ENCODE peak calls at places on chromosomes 12 and 14, in nine cellular contexts. O is PC-3; I is neuronal stem cell; F is cardiac muscle cell; S is mesendoderm; R is IMR-90; B is CD8-positive, alpha-beta memory T cell; M is ascending aorta; V is psoas muscle. H is an unnamed sample.
A peak's percentile ranks its signal among the peaks of the same experiment; 100 is the strongest.

GRCh38 chr12:18583655-18584054 is 154.2 kb downstream of the PLCZ1 start:
- DNase-seq in V (no peak), R (no peak), M (no peak), O (no peak), F (peak; percentile 6), I (no peak), B (no peak), S (peak; percentile 11), H (peak; percentile 7)

GRCh38 chr14:51002406-51002984 is 58.2 kb upstream of the PYGL start:
- DNase-seq in F (no peak), M (no peak), I (no peak), S (no peak), B (no peak), O (no peak), V (no peak), R (no peak), H (no peak)

GRCh38 chr14:81453166-81453766 is 53.1 kb upstream of the STON2 start:
- DNase-seq in B (peak; percentile 36), F (peak; percentile 48), R (peak; percentile 43), O (peak; percentile 78), V (peak; percentile 40), I (peak; percentile 38), S (peak; percentile 72), M (no peak), H (peak; percentile 47)

GRCh38 chr12:76374395-76375020 is 26.3 kb upstream of the BBS10 start:
- DNase-seq in F (no peak), S (no peak), M (no peak), R (peak; percentile 79), V (no peak), I (no peak), O (peak; percentile 57), B (no peak), H (no peak)

GRCh38 chr12:3964404-3964803 is 91.2 kb upstream of the PARP11 start:
- DNase-seq in R (no peak), B (no peak), I (peak; percentile 21), M (no peak), V (no peak), S (peak; percentile 83), F (peak; percentile 40), O (no peak), H (peak; percentile 45)

GRCh38 chr12:49825360-49825970 is 2.7 kb downstream of the NCKAP5L start:
- DNase-seq in B (no peak), F (no peak), V (peak; percentile 58), R (peak; percentile 73), M (peak; percentile 73), S (no peak), I (no peak), O (no peak), H (peak; percentile 88)

GRCh38 chr12:27973487-27973890 is 956 bp upstream of the PTHLH start:
- DNase-seq in B (no peak), M (no peak), F (no peak), I (no peak), O (peak; percentile 94), V (no peak), R (peak; percentile 69), S (peak; percentile 42), H (no peak)

GRCh38 chr12:75889214-75889613 is 142.4 kb downstream of the PHLDA1 start:
- DNase-seq in V (no peak), I (no peak), R (no peak), O (no peak), F (no peak), M (no peak), S (peak; percentile 49), B (no peak), H (peak; percentile 53)

GRCh38 chr12:52351196-52352059 is 15.9 kb downstream of the KRT85 start:
- DNase-seq in R (no peak), S (no peak), F (no peak), O (no peak), B (peak; percentile 83), I (no peak), M (peak; percentile 65), V (no peak), H (no peak)

GRCh38 chr14:76995279-76996035 is 33.1 kb downstream of the IRF2BPL start:
- DNase-seq in R (no peak), S (no peak), B (no peak), I (no peak), O (no peak), F (no peak), V (no peak), M (no peak), H (no peak)

GRCh38 chr14:78286210-78286609 is 116.0 kb downstream of the NRXN3 start:
- DNase-seq in B (no peak), V (no peak), F (no peak), O (no peak), R (no peak), I (no peak), M (no peak), S (peak; percentile 38), H (no peak)

GRCh38 chr12:388547-389137 is 478 bp downstream of the KDM5A start:
- DNase-seq in M (no peak), F (peak; percentile 20), I (no peak), V (peak; percentile 34), B (peak; percentile 73), S (peak; percentile 53), O (peak; percentile 15), R (peak; percentile 30), H (peak; percentile 51)

GRCh38 chr14:22266683-22267082 is 322.3 kb downstream of the DAD1 start:
- DNase-seq in I (no peak), S (no peak), M (no peak), V (no peak), R (no peak), F (no peak), O (peak; percentile 58), B (no peak), H (no peak)

GRCh38 chr12:109266106-109266879 is 42.8 kb downstream of the FOXN4 start:
- DNase-seq in B (no peak), S (no peak), O (no peak), R (no peak), V (no peak), F (no peak), M (no peak), I (no peak), H (no peak)
- H3K36me3 ChIP-seq in B (no peaks in the 10 kb centered on the region), S (no peaks in the 10 kb centered on the region), O (no peaks in the 10 kb centered on the region), R (peaks cover 3% of the 10 kb centered on the region), V (peaks cover 13% of the 10 kb centered on the region), F (peaks cover 27% of the 10 kb centered on the region), M (peaks cover 20% of the 10 kb centered on the region), I (no peaks in the 10 kb centered on the region), H (no peaks in the 10 kb centered on the region)

GRCh38 chr12:130981947-130982346 is 28.2 kb downstream of the ADGRD1 start:
- DNase-seq in F (no peak), R (no peak), S (no peak), V (no peak), M (no peak), I (no peak), B (no peak), O (no peak), H (no peak)
- H3K4me1 ChIP-seq in F (peaks cover 13% of the 10 kb centered on the region), R (no peaks in the 10 kb centered on the region), S (no peaks in the 10 kb centered on the region), V (no peaks in the 10 kb centered on the region), M (no peaks in the 10 kb centered on the region), I (no peaks in the 10 kb centered on the region), B (no peaks in the 10 kb centered on the region), O (no peaks in the 10 kb centered on the region), H (no peaks in the 10 kb centered on the region)

GRCh38 chr12:121334513-121335343 is 17.5 kb downstream of the ANAPC5 start:
- DNase-seq in M (no peak), B (peak; percentile 44), V (no peak), R (peak; percentile 78), S (peak; percentile 70), F (peak; percentile 77), O (peak; percentile 83), I (peak; percentile 38), H (peak; percentile 75)

GRCh38 chr12:121333747-121334146 is 18.5 kb downstream of the ANAPC5 start:
- DNase-seq in F (no peak), I (no peak), B (no peak), M (no peak), O (no peak), R (no peak), S (no peak), V (no peak), H (no peak)

DNA sequence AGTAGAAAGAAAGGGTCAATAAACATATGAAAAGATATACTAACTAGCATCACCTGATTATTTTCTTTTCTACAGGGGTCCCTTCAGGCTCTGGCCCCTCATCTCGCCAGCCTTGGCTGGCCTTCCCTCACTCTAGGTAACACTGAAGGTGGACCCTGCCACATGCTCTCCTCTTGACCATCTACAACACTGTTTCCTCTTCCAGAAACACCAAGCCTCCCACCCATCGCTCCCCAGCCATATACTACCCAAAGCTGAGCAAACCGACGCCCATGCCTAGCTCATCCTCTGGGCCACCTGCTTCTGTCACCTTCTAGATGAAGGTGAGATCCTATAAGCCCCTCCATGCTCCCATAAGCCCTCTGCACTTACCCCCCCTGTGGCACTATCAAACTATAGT is 14.8 kb downstream of the ANAPC5 start:
- DNase-seq in M (no peak), I (no peak), O (no peak), F (no peak), R (no peak), V (no peak), S (no peak), B (no peak), H (no peak)
- H3K36me3 ChIP-seq in M (peaks cover 47% of the 10 kb centered on the region), I (peaks cover 17% of the 10 kb centered on the region), O (peaks cover 62% of the 10 kb centered on the region), F (peaks cover 29% of the 10 kb centered on the region), R (peaks cover 33% of the 10 kb centered on the region), V (peaks cover 3% of the 10 kb centered on the region), S (peaks cover 9% of the 10 kb centered on the region), B (peaks cover 35% of the 10 kb centered on the region), H (peaks cover 36% of the 10 kb centered on the region)

GRCh38 chr14:105023791-105024480 is 3.1 kb upstream of the CDCA4 start:
- DNase-seq in M (no peak), V (no peak), O (peak; percentile 91), B (no peak), F (no peak), R (peak; percentile 73), I (no peak), S (no peak), H (peak; percentile 43)
- H3K4me1 ChIP-seq in M (peaks cover 10% of the 10 kb centered on the region), V (peaks cover 8% of the 10 kb centered on the region), O (peaks cover 70% of the 10 kb centered on the region), B (peaks cover 41% of the 10 kb centered on the region), F (peaks cover 6% of the 10 kb centered on the region), R (peaks cover 16% of the 10 kb centered on the region), I (peaks cover 11% of the 10 kb centered on the region), S (peaks cover 6% of the 10 kb centered on the region), H (peaks cover 24% of the 10 kb centered on the region)

H was measured in SJCRH30.